ENCODE peak calls at places on chromosomes 12 and 14, in nine cellular contexts. J is H1, X is A549, H is upper lobe of left lung, P is SK-N-SH, T is tibial nerve, E is ovary, B is transverse colon, F is stomach. Q is an unnamed sample.

GRCh38 chr12:76176935-76177334 is 92.5 kb upstream of the NAP1L1 start:
- DNase-seq in H (no peak), E (no peak), T (no peak), P (no peak), J (no peak), X (no peak), B (no peak), F (no peak), Q (no peak)

GRCh38 chr12:52191841-52192791 is at the start of gene KRT80:
- DNase-seq in P (peak), E (peak), J (no peak), T (peak), X (peak), H (peak), F (peak), B (peak), Q (peak)

GRCh38 chr14:76589246-76589645 is 172.0 kb upstream of the VASH1 start:
- DNase-seq in P (no peak), J (no peak), T (no peak), H (no peak), F (no peak), E (no peak), B (no peak), X (no peak), Q (no peak)

GRCh38 chr12:71610036-71610795 is 53.4 kb downstream of the ZFC3H1 start:
- DNase-seq in X (no peak), F (no peak), P (no peak), B (no peak), J (no peak), H (no peak), T (no peak), E (no peak), Q (no peak)

GRCh38 chr12:110502449-110502738 is 263 bp downstream of the RAD9B start:
- DNase-seq in J (no peak), H (no peak), P (no peak), X (no peak), E (no peak), B (no peak), F (no peak), T (no peak), Q (no peak)

GRCh38 chr12:115846516-115846915 is 431.0 kb downstream of the MED13L start:
- DNase-seq in B (no peak), J (no peak), P (no peak), X (no peak), F (no peak), E (no peak), H (no peak), T (no peak), Q (no peak)

GRCh38 chr12:104482113-104482512 is 25.4 kb downstream of the CHST11 start:
- DNase-seq in P (no peak), E (no peak), H (no peak), F (no peak), B (no peak), T (no peak), X (no peak), J (no peak), Q (no peak)

GRCh38 chr14:37709419-37710195 is 114.2 kb downstream of the TTC6 start:
- DNase-seq in B (no peak), F (no peak), H (no peak), E (no peak), T (no peak), J (no peak), X (no peak), P (no peak), Q (no peak)

GRCh38 chr12:50806176-50806575 is 36.5 kb upstream of the TMPRSS12 start:
- DNase-seq in J (no peak), B (no peak), H (peak), P (no peak), F (no peak), E (no peak), X (no peak), T (no peak), Q (no peak)

GRCh38 chr14:74412753-74413152 is 13.3 kb downstream of the SYNDIG1L start:
- DNase-seq in T (no peak), F (no peak), B (no peak), X (no peak), H (no peak), J (no peak), P (no peak), E (no peak), Q (no peak)

GRCh38 chr14:20624495-20625070 is 16.9 kb downstream of the OR6S1 start:
- DNase-seq in B (peak), T (peak), X (peak), E (peak), H (no peak), J (peak), F (peak), P (no peak), Q (peak)

GRCh38 chr12:109737631-109738030 is 24.0 kb downstream of the FAM222A start:
- DNase-seq in T (no peak), X (no peak), P (peak), B (no peak), F (peak), E (no peak), J (no peak), H (no peak), Q (no peak)

GRCh38 chr12:63064080-63064479 is 86.9 kb downstream of the AVPR1A start:
- DNase-seq in F (no peak), E (no peak), H (no peak), J (no peak), X (no peak), B (no peak), T (no peak), P (no peak), Q (no peak)

GRCh38 chr14:33897878-33898535 is 52.9 kb downstream of the EGLN3 start:
- DNase-seq in X (no peak), F (no peak), T (no peak), J (no peak), E (no peak), B (no peak), H (no peak), P (no peak), Q (no peak)

GRCh38 chr12:82527165-82527780 is 159.4 kb upstream of the TMTC2 start:
- DNase-seq in T (peak), P (peak), B (peak), E (no peak), X (peak), H (no peak), F (no peak), J (no peak), Q (no peak)

GRCh38 chr12:30090258-30090657 is 306.5 kb upstream of the TMTC1 start:
- DNase-seq in H (no peak), P (no peak), T (no peak), J (no peak), F (no peak), X (no peak), B (no peak), E (no peak), Q (no peak)

GRCh38 chr12:27190761-27191160 is 53.3 kb upstream of the STK38L start:
- DNase-seq in X (no peak), P (no peak), B (no peak), F (no peak), J (no peak), E (no peak), T (no peak), H (no peak), Q (no peak)

GRCh38 chr14:68476212-68476964 is 316.5 kb downstream of the ZFP36L1 start:
- DNase-seq in F (no peak), P (no peak), T (peak), H (no peak), B (peak), E (no peak), X (no peak), J (peak), Q (peak)

GRCh38 chr12:113203852-113204760 is 17.2 kb upstream of the TPCN1 start:
- DNase-seq in P (no peak), F (no peak), J (no peak), H (no peak), B (no peak), T (no peak), X (no peak), E (no peak), Q (no peak)

GRCh38 chr14:92670177-92670576 is 78.2 kb downstream of the LGMN start:
- DNase-seq in J (no peak), P (peak), T (no peak), B (no peak), F (no peak), X (no peak), H (no peak), E (no peak), Q (no peak)

GRCh38 chr12:19546027-19546426 is 106.7 kb downstream of the AEBP2 start:
- DNase-seq in B (no peak), P (no peak), J (no peak), T (peak), F (no peak), X (no peak), E (no peak), H (no peak), Q (peak)

GRCh38 chr14:58663494-58664111 is 25.8 kb downstream of the DACT1 start:
- DNase-seq in T (no peak), J (no peak), F (no peak), X (no peak), H (no peak), E (no peak), P (peak), B (peak), Q (no peak)

GRCh38 chr14:49972199-49972671 is 79.4 kb downstream of the ARF6 start:
- DNase-seq in B (peak), F (no peak), J (no peak), P (no peak), E (no peak), H (no peak), T (peak), X (no peak), Q (no peak)

GRCh38 chr12:46800160-46800559 is 25.6 kb downstream of the SLC38A4 start:
- DNase-seq in B (no peak), J (no peak), F (no peak), T (no peak), E (no peak), X (no peak), H (no peak), P (no peak), Q (no peak)

GRCh38 chr14:91146661-91147060 is 32.8 kb downstream of the DGLUCY start:
- DNase-seq in T (no peak), E (no peak), J (no peak), P (no peak), H (no peak), B (no peak), F (no peak), X (no peak), Q (no peak)

GRCh38 chr12:113569841-113570240 is 98.2 kb upstream of the LHX5 start:
- DNase-seq in X (no peak), J (no peak), P (no peak), F (no peak), B (no peak), E (no peak), T (no peak), H (peak), Q (no peak)

GRCh38 chr14:24213866-24214652 is 771 bp upstream of the CHMP4A start:
- DNase-seq in P (no peak), X (no peak), F (no peak), B (no peak), H (no peak), E (no peak), J (no peak), T (no peak), Q (peak)
- TF ChIP-seq CTCF in P (no peak), X (no peak), F (no peak), B (no peak), H (no peak), E (no peak), J (no peak), T (no peak), Q (no peak)

DNA sequence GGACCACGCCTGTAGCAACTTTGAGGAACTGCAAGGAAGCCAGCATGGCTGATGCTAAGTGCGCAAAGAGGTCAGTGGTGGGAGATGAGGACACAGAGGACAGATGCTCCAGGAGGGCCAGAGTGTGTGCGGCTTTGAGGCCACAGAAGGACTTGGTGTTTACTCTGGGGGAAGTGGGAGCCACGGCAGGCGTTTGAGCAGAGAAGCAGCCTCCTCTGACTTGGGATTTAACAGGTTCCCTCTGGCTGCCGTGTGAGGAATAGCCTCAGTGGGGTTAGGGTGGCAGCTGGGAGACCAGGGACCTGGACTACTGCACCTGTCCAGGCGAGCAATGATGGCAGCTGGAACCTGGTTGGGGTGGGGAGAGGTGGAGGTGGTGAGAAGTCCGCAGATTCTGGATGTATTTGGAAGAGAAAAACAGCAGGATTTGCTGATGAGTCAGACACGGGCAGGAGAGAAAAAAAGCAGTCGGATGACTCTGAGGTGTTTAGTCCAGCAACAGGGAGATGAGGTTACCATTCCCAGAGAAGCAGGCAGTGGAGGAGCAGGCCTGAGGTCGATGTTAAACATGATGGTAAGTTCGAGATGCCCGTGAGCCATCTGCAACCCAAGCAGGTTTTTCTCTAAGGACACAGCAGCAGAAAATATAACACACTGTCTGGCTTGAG is 143.5 kb downstream of the SCARB1 start:
- DNase-seq in H (no peak), X (peak), P (no peak), B (no peak), J (no peak), F (no peak), E (no peak), T (no peak), Q (no peak)
- H3K27ac ChIP-seq in H (peak), X (peak), P (peak), B (peak), J (no peak), F (peak), E (peak), T (peak), Q (peak)

GRCh38 chr12:41681898-41682297 is 462.8 kb downstream of the GXYLT1 start:
- DNase-seq in H (no peak), J (no peak), T (no peak), E (no peak), X (no peak), B (no peak), F (no peak), P (no peak), Q (no peak)

GRCh38 chr12:41683023-41683422 is 461.7 kb downstream of the GXYLT1 start:
- DNase-seq in T (no peak), E (no peak), H (no peak), F (no peak), P (no peak), X (no peak), J (no peak), B (no peak), Q (no peak)

GRCh38 chr12:41680155-41680554 is 464.5 kb downstream of the GXYLT1 start:
- DNase-seq in P (peak), T (no peak), X (no peak), H (no peak), J (no peak), F (no peak), E (no peak), B (no peak), Q (no peak)

GRCh38 chr12:41683513-41683912 is 461.2 kb downstream of the GXYLT1 start:
- DNase-seq in E (no peak), X (no peak), F (no peak), P (no peak), H (no peak), T (no peak), J (no peak), B (no peak), Q (no peak)

DNA sequence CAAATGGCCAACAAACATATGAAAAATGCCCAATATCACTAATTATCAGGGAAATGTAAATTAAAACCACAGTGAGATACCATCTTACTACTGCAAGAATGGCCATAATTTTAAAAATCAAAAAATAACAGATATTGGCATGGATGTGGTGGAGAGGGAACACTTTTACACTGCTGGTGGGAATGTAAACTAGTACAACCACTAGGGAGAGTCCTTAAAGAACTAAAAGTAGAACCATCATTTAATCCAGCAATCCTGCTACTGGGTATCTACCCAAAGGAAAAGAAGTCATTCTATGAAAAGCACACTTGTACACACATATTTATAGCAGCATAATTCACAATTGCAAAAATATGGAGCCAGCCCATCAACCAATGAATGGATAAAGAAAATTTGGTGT is 459.7 kb downstream of the GXYLT1 start:
- DNase-seq in F (no peak), H (no peak), P (no peak), X (no peak), J (no peak), B (no peak), T (peak), E (no peak), Q (no peak)
- TF ChIP-seq EP300 in F (no peak), H (no peak), P (no peak), X (no peak), J (no peak), B (no peak), T (no peak), E (no peak), Q (no peak)

GRCh38 chr12:77686760-77687159 is 143.9 kb upstream of the NAV3 start:
- DNase-seq in T (no peak), X (no peak), B (no peak), J (no peak), E (no peak), P (no peak), F (no peak), H (no peak), Q (no peak)
- TF ChIP-seq CTCF in T (no peak), X (no peak), B (no peak), J (no peak), E (no peak), P (peak), F (no peak), H (no peak), Q (no peak)

DNA sequence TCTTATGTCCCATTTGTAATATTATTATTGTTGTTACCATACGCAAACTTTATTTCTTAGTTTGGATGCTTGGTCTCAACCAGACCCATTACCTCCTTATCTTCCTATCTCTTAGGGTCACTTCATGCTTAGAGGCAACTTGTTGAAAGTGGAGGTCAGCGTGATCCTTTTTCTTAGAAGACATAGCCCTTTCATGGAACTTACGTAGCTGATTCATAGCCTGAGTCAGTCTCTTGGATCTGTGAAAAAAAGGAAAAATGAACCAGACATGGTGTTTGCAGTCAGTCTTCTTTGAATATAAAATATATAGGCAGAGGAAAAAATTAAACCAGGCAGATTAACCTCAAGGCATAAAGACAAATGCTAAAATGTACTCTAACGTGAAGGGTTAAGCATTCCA is 613.7 kb downstream of the DIO2 start:
- DNase-seq in H (no peak), X (no peak), T (no peak), P (no peak), B (no peak), J (no peak), E (no peak), F (no peak), Q (no peak)
- H3K27ac ChIP-seq in H (no peak), X (no peak), T (no peak), P (no peak), B (no peak), J (no peak), E (no peak), F (no peak), Q (no peak)

GRCh38 chr14:30961330-30961729 is 64.1 kb upstream of the AP4S1 start:
- DNase-seq in H (no peak), P (no peak), F (no peak), T (no peak), E (no peak), X (no peak), J (no peak), B (no peak), Q (no peak)

GRCh38 chr14:30960216-30960615 is 65.2 kb upstream of the AP4S1 start:
- DNase-seq in T (no peak), F (no peak), B (no peak), P (no peak), X (no peak), E (no peak), H (no peak), J (no peak), Q (no peak)

GRCh38 chr14:30957813-30958370 is 67.6 kb upstream of the AP4S1 start:
- DNase-seq in X (no peak), B (no peak), J (no peak), P (no peak), H (no peak), T (no peak), F (no peak), E (no peak), Q (no peak)

GRCh38 chr14:30958555-30959407 is 66.7 kb upstream of the AP4S1 start:
- DNase-seq in H (no peak), J (no peak), E (no peak), P (no peak), B (no peak), F (no peak), T (no peak), X (no peak), Q (no peak)
- TF ChIP-seq EP300 in H (no peak), J (no peak), E (no peak), P (no peak), B (no peak), F (no peak), T (no peak), X (no peak), Q (no peak)

DNA sequence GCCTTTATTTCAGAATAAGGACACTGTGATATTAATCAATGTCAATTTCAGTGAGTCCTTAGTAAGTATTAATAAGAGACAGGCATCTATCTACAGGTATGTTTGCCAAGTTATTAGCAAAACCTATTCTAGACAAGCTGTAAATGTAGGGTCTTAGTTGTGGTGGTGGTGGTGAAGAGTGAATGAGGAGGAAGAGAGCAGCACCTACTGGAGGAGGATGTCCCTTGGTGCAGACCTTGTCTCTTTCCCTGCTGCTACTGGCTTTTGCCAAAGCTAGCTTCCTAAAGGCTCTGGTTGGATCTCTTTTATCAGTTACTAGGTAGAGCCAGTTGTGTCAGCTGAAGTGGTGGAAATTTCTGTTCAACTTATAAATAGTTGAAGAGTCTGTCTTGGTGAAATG is 304.8 kb upstream of the ATP2B1 start:
- DNase-seq in J (no peak), P (no peak), F (no peak), T (no peak), H (no peak), X (no peak), E (no peak), B (no peak), Q (no peak)
- TF ChIP-seq CTCF in J (peak), P (no peak), F (no peak), T (no peak), H (no peak), X (no peak), E (no peak), B (no peak), Q (no peak)